ENCODE peak calls at places on chromosomes 16 and 17, in nine cellular contexts. S, Z, C, T, O, K, E, U and X are unnamed samples.

GRCh38 chr17:20012137-20012536 is 3.0 kb downstream of the SPECC1 start:
- DNase-seq in S (no peak), Z (no peak), C (no peak), T (no peak), O (no peak), K (no peak), E (no peak), U (no peak), X (no peak)

GRCh38 chr16:64478258-64478906 is 643.5 kb downstream of the CDH11 start:
- DNase-seq in S (no peak), Z (no peak), C (no peak), T (no peak), O (no peak), K (no peak), E (no peak), U (no peak), X (no peak)

GRCh38 chr17:78883090-78883532 is 19.9 kb downstream of the CEP295NL start:
- DNase-seq in S (no peak), Z (peak), C (no peak), T (no peak), O (no peak), K (no peak), E (no peak), U (no peak), X (no peak)

GRCh38 chr17:5077781-5078105 is 524 bp upstream of the ZFP3 start:
- DNase-seq in S (no peak), Z (no peak), C (no peak), T (no peak), O (no peak), K (no peak), E (no peak), U (no peak), X (no peak)

GRCh38 chr17:33447090-33447489 is 154.0 kb upstream of the ASIC2 start:
- DNase-seq in S (no peak), Z (no peak), C (no peak), T (no peak), O (no peak), K (no peak), E (no peak), U (no peak), X (no peak)

GRCh38 chr17:63442549-63443035 is 3.5 kb downstream of the CYB561 start:
- DNase-seq in S (no peak), Z (peak), C (no peak), T (no peak), O (no peak), K (peak), E (no peak), U (no peak), X (no peak)

GRCh38 chr16:48041861-48042435 is 113.8 kb downstream of the ABCC12 start:
- DNase-seq in S (no peak), Z (no peak), C (no peak), T (no peak), O (no peak), K (no peak), E (peak), U (no peak), X (no peak)

GRCh38 chr17:51764387-51764971 is 394.0 kb downstream of the CA10 start:
- DNase-seq in S (peak), Z (no peak), C (peak), T (peak), O (no peak), K (peak), E (peak), U (no peak), X (peak)

GRCh38 chr16:67197704-67198103 is 1.2 kb upstream of the ELMO3 start:
- DNase-seq in S (no peak), Z (no peak), C (no peak), T (no peak), O (no peak), K (no peak), E (no peak), U (no peak), X (no peak)

GRCh38 chr17:82214012-82214628 is 1.5 kb upstream of the CCDC57 start:
- DNase-seq in S (no peak), Z (no peak), C (no peak), T (no peak), O (no peak), K (no peak), E (no peak), U (no peak), X (no peak)

GRCh38 chr17:82414548-82415281 is 3.4 kb upstream of the HEXD start:
- DNase-seq in S (peak), Z (peak), C (peak), T (peak), O (peak), K (peak), E (no peak), U (no peak), X (peak)

GRCh38 chr17:75191584-75191983 is 8.8 kb upstream of the SUMO2 start:
- DNase-seq in S (no peak), Z (no peak), C (no peak), T (no peak), O (no peak), K (no peak), E (no peak), U (no peak), X (no peak)

GRCh38 chr16:4324871-4325740 is 9.2 kb downstream of the GLIS2 start:
- DNase-seq in S (no peak), Z (no peak), C (no peak), T (no peak), O (no peak), K (no peak), E (no peak), U (no peak), X (no peak)

GRCh38 chr17:77803726-77804125 is 154.8 kb upstream of the TNRC6C start:
- DNase-seq in S (no peak), Z (peak), C (no peak), T (no peak), O (no peak), K (no peak), E (no peak), U (no peak), X (no peak)

GRCh38 chr17:1880851-1881630 is 51.2 kb downstream of the RPA1 start:
- DNase-seq in S (no peak), Z (no peak), C (no peak), T (no peak), O (no peak), K (no peak), E (no peak), U (no peak), X (peak)

GRCh38 chr17:42984486-42984885 is 4.1 kb downstream of the RUNDC1 start:
- DNase-seq in S (no peak), Z (no peak), C (no peak), T (no peak), O (no peak), K (no peak), E (no peak), U (no peak), X (no peak)

GRCh38 chr16:31874354-31875111 is 926 bp downstream of the ZNF267 start:
- DNase-seq in S (no peak), Z (no peak), C (peak), T (peak), O (no peak), K (no peak), E (peak), U (no peak), X (no peak)

GRCh38 chr17:66811683-66812054 is 23.2 kb upstream of the CACNG5 start:
- DNase-seq in S (no peak), Z (no peak), C (no peak), T (no peak), O (no peak), K (no peak), E (no peak), U (no peak), X (no peak)

GRCh38 chr17:9064311-9064834 is 43.1 kb downstream of the NTN1 start:
- DNase-seq in S (no peak), Z (no peak), C (no peak), T (no peak), O (no peak), K (no peak), E (no peak), U (no peak), X (no peak)

GRCh38 chr17:30323895-30324319 is 9.9 kb downstream of the TMIGD1 start:
- DNase-seq in S (peak), Z (peak), C (peak), T (peak), O (peak), K (no peak), E (peak), U (no peak), X (no peak)

GRCh38 chr16:56047307-56048234 is 143.7 kb upstream of the GNAO1 start:
- DNase-seq in S (no peak), Z (peak), C (no peak), T (no peak), O (no peak), K (no peak), E (no peak), U (no peak), X (peak)

GRCh38 chr17:75371339-75371738 is 34.1 kb downstream of the GRB2 start:
- DNase-seq in S (no peak), Z (no peak), C (no peak), T (peak), O (no peak), K (no peak), E (no peak), U (no peak), X (no peak)

GRCh38 chr17:33023790-33024189 is 32.1 kb downstream of the SPACA3 start:
- DNase-seq in S (no peak), Z (no peak), C (no peak), T (no peak), O (no peak), K (no peak), E (no peak), U (no peak), X (no peak)

GRCh38 chr16:88974641-88975215 is 2.3 kb downstream of the CBFA2T3 start:
- DNase-seq in S (no peak), Z (no peak), C (no peak), T (no peak), O (no peak), K (no peak), E (no peak), U (no peak), X (no peak)

GRCh38 chr16:21626659-21627277 is 25.6 kb downstream of the IGSF6 start:
- DNase-seq in S (no peak), Z (no peak), C (peak), T (peak), O (no peak), K (no peak), E (no peak), U (no peak), X (peak)

GRCh38 chr17:78140169-78141051 is 5.8 kb upstream of the C17orf99 start:
- DNase-seq in S (peak), Z (peak), C (peak), T (peak), O (peak), K (peak), E (peak), U (no peak), X (no peak)

GRCh38 chr17:54956802-54957201 is 11.7 kb downstream of the COX11 start:
- DNase-seq in S (no peak), Z (no peak), C (no peak), T (no peak), O (no peak), K (no peak), E (no peak), U (no peak), X (no peak)

GRCh38 chr16:27408012-27408601 is 6.1 kb downstream of the IL21R start:
- DNase-seq in S (no peak), Z (no peak), C (peak), T (no peak), O (no peak), K (no peak), E (no peak), U (no peak), X (no peak)

GRCh38 chr16:65038125-65038524 is 83.7 kb downstream of the CDH11 start:
- DNase-seq in S (no peak), Z (no peak), C (no peak), T (no peak), O (no peak), K (no peak), E (no peak), U (no peak), X (no peak)

GRCh38 chr16:60729052-60729451 is 1307.2 kb downstream of the CDH8 start:
- DNase-seq in S (no peak), Z (no peak), C (no peak), T (no peak), O (no peak), K (no peak), E (no peak), U (no peak), X (no peak)

GRCh38 chr17:79678091-79678731 is 52.5 kb upstream of the ENPP7 start:
- DNase-seq in S (no peak), Z (no peak), C (no peak), T (no peak), O (no peak), K (peak), E (no peak), U (no peak), X (no peak)

GRCh38 chr16:89721644-89722391 is 481 bp downstream of the ZNF276 start:
- DNase-seq in S (peak), Z (peak), C (peak), T (peak), O (peak), K (peak), E (peak), U (no peak), X (no peak)

GRCh38 chr17:44587339-44587738 is 30.1 kb downstream of the FZD2 start:
- DNase-seq in S (no peak), Z (peak), C (no peak), T (no peak), O (no peak), K (no peak), E (no peak), U (no peak), X (no peak)

GRCh38 chr16:57483725-57484514 is 2.4 kb downstream of the DOK4 start:
- DNase-seq in S (no peak), Z (no peak), C (no peak), T (no peak), O (no peak), K (no peak), E (no peak), U (no peak), X (no peak)

GRCh38 chr16:85661131-85662035 is 27.4 kb downstream of the GINS2 start:
- DNase-seq in S (no peak), Z (peak), C (no peak), T (no peak), O (no peak), K (no peak), E (no peak), U (no peak), X (no peak)